ENCODE peak calls at places on chromosomes 12 and 14, in six cellular contexts. P, T, N, W, E and I are unnamed samples.

GRCh38 chr12:94260017-94260416 is 111.6 kb downstream of the PLXNC1 start:
- DNase-seq in P (no peak), T (no peak), N (no peak), W (no peak), E (no peak), I (no peak)

GRCh38 chr12:83404521-83404920 is 717.8 kb downstream of the TMTC2 start:
- DNase-seq in P (no peak), T (no peak), N (no peak), W (no peak), E (no peak), I (no peak)

GRCh38 chr12:57655541-57656240 is 22.7 kb upstream of the B4GALNT1 start:
- DNase-seq in P (no peak), T (no peak), N (no peak), W (no peak), E (no peak), I (no peak)

GRCh38 chr12:122903704-122904034 is 7.7 kb upstream of the VPS37B start:
- DNase-seq in P (no peak), T (no peak), N (peak; percentile 52), W (no peak), E (no peak), I (peak; percentile 54)

GRCh38 chr12:65327207-65328076 is 49.0 kb downstream of the MSRB3 start:
- DNase-seq in P (no peak), T (no peak), N (no peak), W (no peak), E (peak; percentile 56), I (no peak)

GRCh38 chr14:70655110-70655826 is 13.6 kb downstream of the TTC9 start:
- DNase-seq in P (no peak), T (peak; percentile 34), N (peak; percentile 92), W (no peak), E (no peak), I (peak; percentile 54)

GRCh38 chr14:39430762-39431415 is 1.3 kb downstream of the FBXO33 start:
- DNase-seq in P (no peak), T (no peak), N (no peak), W (no peak), E (no peak), I (peak; percentile 55)

GRCh38 chr12:109893250-109893995 is 6.7 kb upstream of the TCHP start:
- DNase-seq in P (no peak), T (no peak), N (no peak), W (no peak), E (no peak), I (no peak)

GRCh38 chr12:90253674-90254181 is 545.1 kb upstream of the ATP2B1 start:
- DNase-seq in P (peak; percentile 71), T (peak; percentile 33), N (peak; percentile 91), W (peak; percentile 44), E (peak; percentile 50), I (peak; percentile 80)

GRCh38 chr14:64951291-64951690 is 8.7 kb upstream of the GPX2 start:
- DNase-seq in P (no peak), T (no peak), N (no peak), W (no peak), E (no peak), I (no peak)

GRCh38 chr14:58914271-58914855 is 274.1 kb upstream of the DAAM1 start:
- DNase-seq in P (no peak), T (no peak), N (no peak), W (no peak), E (no peak), I (no peak)

GRCh38 chr12:55724226-55724939 is 4.2 kb downstream of the RDH5 start:
- DNase-seq in P (no peak), T (peak; percentile 76), N (peak; percentile 91), W (peak; percentile 77), E (peak; percentile 73), I (peak; percentile 78)

GRCh38 chr12:68538722-68539614 is 71.7 kb upstream of the RAP1B start:
- DNase-seq in P (no peak), T (peak; percentile 33), N (peak; percentile 62), W (peak; percentile 66), E (peak; percentile 30), I (no peak)

GRCh38 chr12:47903151-47903611 is 1.6 kb downstream of the VDR start:
- DNase-seq in P (no peak), T (peak; percentile 53), N (peak; percentile 69), W (peak; percentile 66), E (no peak), I (peak; percentile 79)

GRCh38 chr12:12684375-12685106 is 11.4 kb downstream of the GPR19 start:
- DNase-seq in P (no peak), T (no peak), N (no peak), W (no peak), E (no peak), I (no peak)

GRCh38 chr12:117818400-117818799 is 150.4 kb downstream of the KSR2 start:
- DNase-seq in P (no peak), T (no peak), N (no peak), W (no peak), E (no peak), I (peak; percentile 24)

GRCh38 chr14:67806228-67806627 is 10.2 kb downstream of the ZFYVE26 start:
- DNase-seq in P (no peak), T (no peak), N (no peak), W (no peak), E (no peak), I (no peak)

DNA sequence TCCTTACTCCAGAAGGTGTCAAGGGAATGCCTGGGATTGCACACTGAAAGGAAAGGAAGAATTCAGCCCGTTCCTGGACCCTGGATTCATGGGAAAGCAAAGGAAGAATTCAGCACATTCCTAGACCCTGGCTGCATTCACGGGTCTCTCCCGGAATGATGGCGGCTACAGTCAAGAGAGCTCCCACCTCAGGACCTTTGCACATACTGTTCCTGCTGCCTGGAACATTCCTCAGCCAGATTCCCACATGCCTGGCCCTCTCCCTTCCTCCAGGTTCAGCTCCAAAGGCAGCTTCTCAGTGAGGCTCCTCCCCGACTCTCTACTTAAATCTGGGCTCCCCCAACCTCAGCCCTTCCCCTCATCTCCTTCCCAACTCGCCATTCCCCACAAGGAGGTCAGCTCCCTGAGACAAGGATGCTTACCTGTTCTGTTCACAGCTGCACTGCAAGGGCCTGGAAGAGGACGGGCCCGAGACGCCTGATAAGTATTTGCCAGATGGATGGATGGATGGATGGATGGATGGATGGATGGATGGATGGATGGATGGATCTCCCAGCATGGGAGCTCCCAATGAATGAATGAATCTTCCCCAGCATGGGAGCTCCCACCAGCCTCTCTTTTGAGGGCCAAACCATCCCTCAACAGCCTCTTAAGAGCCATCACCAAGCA is 77.4 kb downstream of the NCOR2 start:
- DNase-seq in P (no peak), T (no peak), N (no peak), W (no peak), E (no peak), I (no peak)
- H3K4me1 ChIP-seq in P (no peaks in the 10 kb centered on the region), T (peaks cover 41% of the 10 kb centered on the region), N (peaks cover 15% of the 10 kb centered on the region), W (peaks cover 23% of the 10 kb centered on the region), E (no peaks in the 10 kb centered on the region), I (no peaks in the 10 kb centered on the region)

GRCh38 chr14:51185754-51186153 is 54.3 kb upstream of the TMX1 start:
- DNase-seq in P (no peak), T (no peak), N (no peak), W (no peak), E (no peak), I (no peak)
- H3K4me3 ChIP-seq in P (no peak overlapping the region), T (no peak overlapping the region), N (no peak overlapping the region), W (no peak overlapping the region), E (no peak overlapping the region), I (no peak overlapping the region)

DNA sequence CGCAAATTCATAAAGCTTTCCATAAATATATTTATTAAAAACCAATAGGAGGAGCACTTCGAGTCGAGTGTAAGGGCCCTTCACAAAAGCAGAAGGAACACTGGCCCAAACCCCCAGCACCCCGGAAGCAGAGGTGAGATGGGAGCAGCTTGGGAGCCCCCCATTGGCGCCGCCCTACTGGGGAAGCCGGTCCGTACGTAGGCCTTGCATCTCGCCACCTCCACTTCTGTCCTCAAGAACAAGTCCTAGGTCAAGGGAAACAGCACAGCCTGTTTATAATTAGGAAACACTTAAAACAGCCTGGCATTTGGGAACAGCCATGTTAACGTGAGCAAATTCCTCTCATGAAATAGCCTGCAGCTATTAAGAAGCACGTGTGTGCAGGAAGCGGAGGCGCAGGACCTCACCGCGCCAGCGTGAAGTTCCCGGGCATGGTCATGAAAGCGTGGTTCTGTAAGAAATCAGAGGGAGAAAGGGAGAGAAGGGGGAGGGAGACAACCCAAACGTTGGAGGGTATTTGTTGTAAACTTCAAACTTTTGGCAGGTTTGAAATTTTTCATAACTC is 7.7 kb downstream of the ANKRD9 start:
- DNase-seq in P (no peak), T (no peak), N (no peak), W (no peak), E (no peak), I (no peak)
- TF ChIP-seq CTCF in P (peak; percentile 37), T (no peak), N (no peak), W (no peak), E (no peak), I (no peak)

DNA sequence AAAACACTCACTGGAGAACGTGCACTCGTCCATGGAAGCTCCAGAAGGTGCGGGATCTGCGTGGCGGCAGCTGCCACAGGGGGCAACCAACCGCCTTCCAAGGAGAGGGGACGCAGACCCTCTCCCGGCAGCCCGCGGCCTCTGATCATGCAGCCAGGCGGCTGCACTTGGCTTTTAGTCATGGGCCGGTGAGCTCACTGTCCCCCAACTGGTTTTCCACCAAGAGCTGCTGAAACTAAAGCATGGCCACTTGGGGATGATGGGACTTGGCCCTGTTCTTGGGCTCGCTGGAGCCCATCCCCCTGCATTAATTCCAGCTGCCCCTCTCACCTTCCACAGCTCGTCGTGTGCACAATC is 39.1 kb downstream of the CCDC85C start:
- DNase-seq in P (no peak), T (no peak), N (no peak), W (no peak), E (no peak), I (peak; percentile 55)
- H3K4me1 ChIP-seq in P (peaks cover 29% of the 10 kb centered on the region), T (peaks cover 99% of the 10 kb centered on the region), N (no peaks in the 10 kb centered on the region), W (peaks cover 55% of the 10 kb centered on the region), E (peaks cover 67% of the 10 kb centered on the region), I (peaks cover 42% of the 10 kb centered on the region)

GRCh38 chr12:2805146-2805525 is 7.3 kb upstream of the ITFG2 start:
- DNase-seq in P (no peak), T (no peak), N (no peak), W (no peak), E (no peak), I (no peak)
- H3K4me3 ChIP-seq in P (no peak overlapping the region), T (no peak overlapping the region), N (no peak overlapping the region), W (no peak overlapping the region), E (no peak overlapping the region), I (no peak overlapping the region)

DNA sequence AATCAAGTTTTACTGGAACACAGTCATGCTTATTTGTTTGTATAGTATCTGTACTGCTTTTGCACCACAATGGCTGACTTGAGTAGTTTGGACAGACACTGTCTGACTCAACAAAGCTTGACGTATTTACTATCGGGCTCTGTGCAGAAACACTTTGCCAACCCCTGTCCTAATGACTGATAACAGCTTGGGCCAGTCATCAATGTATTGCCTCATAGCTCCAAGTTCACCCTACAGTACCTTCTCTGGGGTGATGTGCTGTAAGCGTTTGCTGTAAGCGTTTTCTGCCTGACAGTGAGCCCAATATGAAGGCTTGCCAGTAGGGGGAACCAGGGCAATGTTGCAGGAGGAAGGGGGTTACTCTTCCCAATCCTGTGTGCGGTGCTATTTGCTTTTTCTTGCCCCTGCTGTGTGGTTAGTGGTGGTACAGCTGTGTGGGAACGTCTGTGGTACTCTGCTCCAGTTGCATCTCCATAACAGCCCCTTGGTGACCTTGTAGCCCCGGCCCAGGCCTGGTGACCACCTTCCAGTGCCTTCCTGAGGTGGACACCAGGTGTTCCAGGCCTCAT is 5.4 kb upstream of the CCDC177 start:
- DNase-seq in P (no peak), T (peak; percentile 30), N (peak; percentile 79), W (no peak), E (no peak), I (no peak)
- TF ChIP-seq CTCF in P (peak; percentile 59), T (no peak), N (peak; percentile 61), W (peak; percentile 37), E (no peak), I (no peak)